ENCODE peak calls at places on chromosomes 16 and 17, in eight cellular contexts. W, N, U, J, A, F, X and D are unnamed samples.
A peak's percentile ranks its signal among the peaks of the same experiment; 100 is the strongest.

GRCh38 chr16:13333336-13333735 is 431.9 kb downstream of the SHISA9 start:
- DNase-seq in A (no peak), W (no peak), N (no peak), U (no peak), J (no peak), X (no peak), F (no peak), D (no peak)

GRCh38 chr17:80758793-80759673 is 214.4 kb downstream of the RPTOR start:
- DNase-seq in X (no peak), J (peak; percentile 42), W (peak; percentile 53), N (no peak), U (peak; percentile 39), F (no peak), A (peak; percentile 29), D (no peak)

GRCh38 chr16:28863929-28864886 is 565 bp downstream of the SH2B1 start:
- DNase-seq in N (peak; percentile 18), J (peak; percentile 83), A (no peak), X (no peak), U (peak; percentile 55), F (no peak), W (peak; percentile 48), D (peak; percentile 93)

GRCh38 chr17:78338860-78339259 is 21.0 kb downstream of the SOCS3 start:
- DNase-seq in U (no peak), N (peak; percentile 71), A (no peak), F (no peak), X (peak; percentile 96), W (no peak), J (no peak), D (no peak)

GRCh38 chr17:9115446-9116265 is 94.3 kb downstream of the NTN1 start:
- DNase-seq in A (peak; percentile 4), N (peak; percentile 50), J (peak; percentile 71), W (peak; percentile 59), X (no peak), U (peak; percentile 6), F (no peak), D (peak; percentile 91)

GRCh38 chr16:66950971-66951790 is 9.9 kb upstream of the CES3 start:
- DNase-seq in A (no peak), N (no peak), U (peak; percentile 8), J (peak; percentile 38), F (no peak), W (no peak), X (no peak), D (no peak)

GRCh38 chr16:4123617-4124300 is 7.5 kb upstream of the ADCY9 start:
- DNase-seq in W (peak; percentile 51), U (peak; percentile 79), N (peak; percentile 41), F (no peak), J (peak; percentile 27), X (peak; percentile 32), A (no peak), D (peak; percentile 72)

GRCh38 chr16:66008136-66008535 is 358.4 kb upstream of the CDH5 start:
- DNase-seq in W (no peak), J (peak; percentile 9), A (no peak), U (no peak), F (no peak), N (no peak), X (no peak), D (peak; percentile 67)

GRCh38 chr16:4324871-4325740 is 9.2 kb downstream of the GLIS2 start:
- DNase-seq in U (no peak), A (no peak), X (no peak), N (no peak), F (peak; percentile 28), W (no peak), J (no peak), D (peak; percentile 73)

GRCh38 chr17:44807817-44808155 is 22.3 kb downstream of the GJC1 start:
- DNase-seq in J (peak; percentile 43), U (no peak), A (no peak), X (no peak), W (no peak), N (no peak), F (no peak), D (no peak)

GRCh38 chr17:79905832-79906231 is 66.6 kb upstream of the CBX4 start:
- DNase-seq in U (no peak), F (no peak), J (peak; percentile 22), W (no peak), X (peak; percentile 78), N (peak; percentile 54), A (peak; percentile 95), D (peak; percentile 53)

GRCh38 chr17:42101513-42102292 is 3.4 kb upstream of the ZNF385C start:
- DNase-seq in U (peak; percentile 57), A (peak; percentile 65), J (peak; percentile 81), F (peak; percentile 68), X (peak; percentile 51), N (peak; percentile 56), W (peak; percentile 60), D (peak; percentile 99)

GRCh38 chr17:47987240-47987835 is 16.4 kb downstream of the CDK5RAP3 start:
- DNase-seq in F (no peak), N (no peak), J (peak; percentile 44), W (no peak), U (no peak), X (no peak), A (no peak), D (peak; percentile 87)

GRCh38 chr16:20952144-20952797 is 51.7 kb downstream of the LYRM1 start:
- DNase-seq in F (no peak), N (peak; percentile 53), X (peak; percentile 58), A (no peak), W (no peak), U (no peak), J (no peak), D (no peak)

GRCh38 chr17:51298508-51299371 is 38.4 kb downstream of the UTP18 start:
- DNase-seq in X (peak; percentile 68), W (peak; percentile 63), U (peak; percentile 54), J (peak; percentile 70), N (no peak), F (peak; percentile 55), A (peak; percentile 76), D (peak; percentile 54)

GRCh38 chr17:38562903-38563302 is 42.8 kb downstream of the SRCIN1 start:
- DNase-seq in W (no peak), U (no peak), X (no peak), J (no peak), N (no peak), A (no peak), F (no peak), D (no peak)

GRCh38 chr16:58331024-58331707 is 36.3 kb upstream of the PRSS54 start:
- DNase-seq in A (no peak), J (no peak), F (peak; percentile 60), U (no peak), X (no peak), W (no peak), N (no peak), D (no peak)

GRCh38 chr17:49496183-49496865 is 1.2 kb downstream of the NGFR start:
- DNase-seq in N (peak; percentile 63), W (peak; percentile 40), U (peak; percentile 28), J (peak; percentile 77), F (peak; percentile 65), A (no peak), X (peak; percentile 54), D (peak; percentile 98)

GRCh38 chr17:37742762-37743611 is 1.9 kb downstream of the HNF1B start:
- DNase-seq in A (peak; percentile 64), X (peak; percentile 42), F (no peak), J (peak; percentile 29), W (no peak), U (no peak), N (peak; percentile 11), D (no peak)

GRCh38 chr16:15498427-15499175 is 64.2 kb downstream of the BMERB1 start:
- DNase-seq in W (peak; percentile 62), F (no peak), N (no peak), A (no peak), X (peak; percentile 9), U (peak; percentile 71), J (peak; percentile 73), D (no peak)

GRCh38 chr17:4859816-4860625 is 26.9 kb downstream of the MINK1 start:
- DNase-seq in A (no peak), J (no peak), N (no peak), U (no peak), F (no peak), X (no peak), W (no peak), D (no peak)
- H4K20me1 ChIP-seq in A (no peaks in the 10 kb centered on the region), J (no peaks in the 10 kb centered on the region), N (peaks cover 16% of the 10 kb centered on the region), U (peaks cover 29% of the 10 kb centered on the region), F (no peaks in the 10 kb centered on the region), X (no peaks in the 10 kb centered on the region), W (no peaks in the 10 kb centered on the region), D (peaks cover 16% of the 10 kb centered on the region)

GRCh38 chr16:23125277-23125676 is 24.0 kb downstream of the USP31 start:
- DNase-seq in W (no peak), N (no peak), F (no peak), U (no peak), J (no peak), X (no peak), A (no peak), D (no peak)
- H4K20me1 ChIP-seq in W (no peaks in the 10 kb centered on the region), N (no peaks in the 10 kb centered on the region), F (peaks cover 11% of the 10 kb centered on the region), U (peaks cover 40% of the 10 kb centered on the region), J (no peaks in the 10 kb centered on the region), X (peaks cover 3% of the 10 kb centered on the region), A (peaks cover 11% of the 10 kb centered on the region), D (peaks cover 6% of the 10 kb centered on the region)

GRCh38 chr17:1002771-1003555 is 6.0 kb downstream of the TIMM22 start:
- DNase-seq in U (peak; percentile 89), N (no peak), A (no peak), J (peak; percentile 84), X (no peak), W (peak; percentile 86), F (no peak), D (peak; percentile 97)
- H4K20me1 ChIP-seq in U (peaks cover 70% of the 10 kb centered on the region), N (peaks cover 47% of the 10 kb centered on the region), A (peaks cover 4% of the 10 kb centered on the region), J (no peaks in the 10 kb centered on the region), X (no peaks in the 10 kb centered on the region), W (no peaks in the 10 kb centered on the region), F (peaks cover 11% of the 10 kb centered on the region), D (peaks cover 61% of the 10 kb centered on the region)

DNA sequence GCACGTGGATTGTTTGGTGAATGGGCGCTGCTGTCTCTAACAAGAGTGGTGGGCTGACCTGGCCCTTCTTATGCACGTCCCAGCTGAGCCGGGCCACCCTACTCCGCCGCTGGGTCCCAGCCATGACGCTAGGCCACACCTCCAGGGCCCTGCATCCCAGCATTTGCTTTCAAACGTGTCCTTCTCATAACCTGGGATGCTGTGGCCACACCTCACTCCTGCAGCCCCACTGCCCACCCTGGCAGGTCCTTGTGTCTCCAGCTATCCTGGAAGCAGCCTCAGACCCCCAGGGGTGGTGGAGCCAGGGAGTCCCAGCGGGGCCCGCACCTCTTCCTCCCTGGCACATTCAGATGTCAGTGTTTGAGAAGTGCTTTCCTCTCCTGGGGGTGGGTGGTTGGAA is 168.6 kb downstream of the IRF8 start:
- DNase-seq in J (no peak), F (no peak), A (no peak), X (no peak), U (no peak), N (no peak), W (no peak), D (peak; percentile 34)
- H4K20me1 ChIP-seq in J (no peaks in the 10 kb centered on the region), F (no peaks in the 10 kb centered on the region), A (peaks cover 4% of the 10 kb centered on the region), X (no peaks in the 10 kb centered on the region), U (no peaks in the 10 kb centered on the region), N (no peaks in the 10 kb centered on the region), W (no peaks in the 10 kb centered on the region), D (no peaks in the 10 kb centered on the region)